ENCODE peak calls at places on chromosomes 3 and 15, in eight cellular contexts. One of them, this sample, is unnamed.

GRCh38 chr15:89329329-89330084 is 5.1 kb downstream of the POLG start:
- DNase-seq in CD8-positive, alpha-beta memory T cell: peak; percentile 36
- DNase-seq in upper lobe of right lung: no peak
- DNase-seq in fibroblast of lung: no peak
- DNase-seq in GM23248: no peak
- DNase-seq in WERI-Rb-1: no peak
- DNase-seq in ovary: no peak
- DNase-seq in colonic mucosa: no peak
- DNase-seq in this sample: no peak

GRCh38 chr3:142853270-142854163 is 35.4 kb downstream of the PCOLCE2 start:
- DNase-seq in CD8-positive, alpha-beta memory T cell: no peak
- DNase-seq in WERI-Rb-1: no peak
- DNase-seq in upper lobe of right lung: no peak
- DNase-seq in colonic mucosa: no peak
- DNase-seq in fibroblast of lung: peak; percentile 81
- DNase-seq in GM23248: peak; percentile 81
- DNase-seq in ovary: no peak
- DNase-seq in this sample: peak; percentile 57

GRCh38 chr3:147412917-147413711 is 3.9 kb downstream of the ZIC1 start:
- DNase-seq in fibroblast of lung: no peak
- DNase-seq in colonic mucosa: no peak
- DNase-seq in GM23248: no peak
- DNase-seq in upper lobe of right lung: no peak
- DNase-seq in ovary: no peak
- DNase-seq in CD8-positive, alpha-beta memory T cell: no peak
- DNase-seq in WERI-Rb-1: no peak
- DNase-seq in this sample: no peak

GRCh38 chr15:74960286-74960685 is 3.7 kb upstream of the RPP25 start:
- DNase-seq in fibroblast of lung: no peak
- DNase-seq in ovary: no peak
- DNase-seq in CD8-positive, alpha-beta memory T cell: no peak
- DNase-seq in upper lobe of right lung: no peak
- DNase-seq in WERI-Rb-1: no peak
- DNase-seq in colonic mucosa: no peak
- DNase-seq in GM23248: no peak
- DNase-seq in this sample: no peak

GRCh38 chr3:197186887-197187588 is 111.4 kb downstream of the DLG1 start:
- DNase-seq in colonic mucosa: no peak
- DNase-seq in upper lobe of right lung: no peak
- DNase-seq in ovary: no peak
- DNase-seq in fibroblast of lung: peak; percentile 42
- DNase-seq in GM23248: peak; percentile 73
- DNase-seq in CD8-positive, alpha-beta memory T cell: peak; percentile 33
- DNase-seq in WERI-Rb-1: no peak
- DNase-seq in this sample: no peak

GRCh38 chr3:25156526-25157075 is 271.5 kb upstream of the RARB start:
- DNase-seq in colonic mucosa: no peak
- DNase-seq in WERI-Rb-1: no peak
- DNase-seq in ovary: no peak
- DNase-seq in CD8-positive, alpha-beta memory T cell: no peak
- DNase-seq in GM23248: peak; percentile 48
- DNase-seq in fibroblast of lung: peak; percentile 92
- DNase-seq in upper lobe of right lung: no peak
- DNase-seq in this sample: peak; percentile 36

GRCh38 chr15:56929389-56929788 is 10.9 kb downstream of the TCF12 start:
- DNase-seq in colonic mucosa: no peak
- DNase-seq in GM23248: peak; percentile 74
- DNase-seq in WERI-Rb-1: no peak
- DNase-seq in CD8-positive, alpha-beta memory T cell: no peak
- DNase-seq in upper lobe of right lung: no peak
- DNase-seq in fibroblast of lung: peak; percentile 72
- DNase-seq in ovary: no peak
- DNase-seq in this sample: no peak

GRCh38 chr15:88080616-88081015 is 175.9 kb downstream of the NTRK3 start:
- DNase-seq in ovary: no peak
- DNase-seq in CD8-positive, alpha-beta memory T cell: no peak
- DNase-seq in WERI-Rb-1: no peak
- DNase-seq in GM23248: no peak
- DNase-seq in upper lobe of right lung: no peak
- DNase-seq in colonic mucosa: no peak
- DNase-seq in fibroblast of lung: no peak
- DNase-seq in this sample: no peak

GRCh38 chr3:104673981-104674380 is 692.7 kb upstream of the ALCAM start:
- DNase-seq in upper lobe of right lung: no peak
- DNase-seq in ovary: no peak
- DNase-seq in colonic mucosa: no peak
- DNase-seq in GM23248: no peak
- DNase-seq in CD8-positive, alpha-beta memory T cell: no peak
- DNase-seq in fibroblast of lung: peak; percentile 23
- DNase-seq in WERI-Rb-1: no peak
- DNase-seq in this sample: no peak

GRCh38 chr15:66716668-66717025 is 14.6 kb downstream of the SMAD6 start:
- DNase-seq in ovary: no peak
- DNase-seq in upper lobe of right lung: no peak
- DNase-seq in colonic mucosa: no peak
- DNase-seq in CD8-positive, alpha-beta memory T cell: no peak
- DNase-seq in fibroblast of lung: no peak
- DNase-seq in GM23248: no peak
- DNase-seq in WERI-Rb-1: no peak
- DNase-seq in this sample: no peak
- H3K36me3 ChIP-seq in ovary: no peaks in the 10 kb centered on the region
- H3K36me3 ChIP-seq in upper lobe of right lung: peaks cover 15% of the 10 kb centered on the region
- H3K36me3 ChIP-seq in colonic mucosa: no peaks in the 10 kb centered on the region
- H3K36me3 ChIP-seq in CD8-positive, alpha-beta memory T cell: no peaks in the 10 kb centered on the region
- H3K36me3 ChIP-seq in fibroblast of lung: peaks cover 5% of the 10 kb centered on the region
- H3K36me3 ChIP-seq in GM23248: peaks cover 5% of the 10 kb centered on the region
- H3K36me3 ChIP-seq in WERI-Rb-1: peaks cover 42% of the 10 kb centered on the region
- H3K36me3 ChIP-seq in this sample: peaks cover 89% of the 10 kb centered on the region

GRCh38 chr3:76369170-76369569 is 583.8 kb upstream of the ZNF717 start:
- DNase-seq in upper lobe of right lung: no peak
- DNase-seq in ovary: no peak
- DNase-seq in GM23248: peak; percentile 76
- DNase-seq in WERI-Rb-1: no peak
- DNase-seq in fibroblast of lung: peak; percentile 25
- DNase-seq in CD8-positive, alpha-beta memory T cell: no peak
- DNase-seq in colonic mucosa: no peak
- DNase-seq in this sample: no peak
- H3K9me3 ChIP-seq in upper lobe of right lung: no peaks in the 10 kb centered on the region
- H3K9me3 ChIP-seq in ovary: no peaks in the 10 kb centered on the region
- H3K9me3 ChIP-seq in GM23248: no peaks in the 10 kb centered on the region
- H3K9me3 ChIP-seq in WERI-Rb-1: no peaks in the 10 kb centered on the region
- H3K9me3 ChIP-seq in fibroblast of lung: no peaks in the 10 kb centered on the region
- H3K9me3 ChIP-seq in CD8-positive, alpha-beta memory T cell: no peaks in the 10 kb centered on the region
- H3K9me3 ChIP-seq in colonic mucosa: no peaks in the 10 kb centered on the region
- H3K9me3 ChIP-seq in this sample: no peaks in the 10 kb centered on the region

GRCh38 chr3:18338827-18339226 is 86.3 kb downstream of the SATB1 start:
- DNase-seq in upper lobe of right lung: no peak
- DNase-seq in ovary: no peak
- DNase-seq in CD8-positive, alpha-beta memory T cell: no peak
- DNase-seq in WERI-Rb-1: no peak
- DNase-seq in fibroblast of lung: no peak
- DNase-seq in GM23248: no peak
- DNase-seq in colonic mucosa: no peak
- DNase-seq in this sample: no peak

GRCh38 chr3:18344306-18345014 is 80.7 kb downstream of the SATB1 start:
- DNase-seq in colonic mucosa: no peak
- DNase-seq in GM23248: no peak
- DNase-seq in CD8-positive, alpha-beta memory T cell: no peak
- DNase-seq in upper lobe of right lung: no peak
- DNase-seq in WERI-Rb-1: no peak
- DNase-seq in ovary: no peak
- DNase-seq in fibroblast of lung: no peak
- DNase-seq in this sample: no peak

GRCh38 chr3:18346097-18346496 is 79.0 kb downstream of the SATB1 start:
- DNase-seq in upper lobe of right lung: no peak
- DNase-seq in GM23248: no peak
- DNase-seq in ovary: no peak
- DNase-seq in colonic mucosa: no peak
- DNase-seq in CD8-positive, alpha-beta memory T cell: no peak
- DNase-seq in WERI-Rb-1: no peak
- DNase-seq in fibroblast of lung: no peak
- DNase-seq in this sample: no peak

GRCh38 chr3:18345015-18345367 is 80.1 kb downstream of the SATB1 start:
- DNase-seq in colonic mucosa: no peak
- DNase-seq in CD8-positive, alpha-beta memory T cell: no peak
- DNase-seq in upper lobe of right lung: no peak
- DNase-seq in ovary: no peak
- DNase-seq in GM23248: no peak
- DNase-seq in WERI-Rb-1: no peak
- DNase-seq in fibroblast of lung: no peak
- DNase-seq in this sample: no peak

GRCh38 chr3:18343809-18344208 is 81.3 kb downstream of the SATB1 start:
- DNase-seq in upper lobe of right lung: no peak
- DNase-seq in GM23248: no peak
- DNase-seq in colonic mucosa: no peak
- DNase-seq in fibroblast of lung: no peak
- DNase-seq in WERI-Rb-1: no peak
- DNase-seq in ovary: no peak
- DNase-seq in CD8-positive, alpha-beta memory T cell: no peak
- DNase-seq in this sample: no peak
- H3K36me3 ChIP-seq in upper lobe of right lung: peaks cover 7% of the 10 kb centered on the region
- H3K36me3 ChIP-seq in GM23248: peaks cover 6% of the 10 kb centered on the region
- H3K36me3 ChIP-seq in colonic mucosa: no peaks in the 10 kb centered on the region
- H3K36me3 ChIP-seq in fibroblast of lung: no peaks in the 10 kb centered on the region
- H3K36me3 ChIP-seq in WERI-Rb-1: no peaks in the 10 kb centered on the region
- H3K36me3 ChIP-seq in ovary: no peaks in the 10 kb centered on the region
- H3K36me3 ChIP-seq in CD8-positive, alpha-beta memory T cell: no peaks in the 10 kb centered on the region
- H3K36me3 ChIP-seq in this sample: no peaks in the 10 kb centered on the region

GRCh38 chr3:127273196-127273595 is 14.7 kb downstream of the PRR20G start:
- DNase-seq in fibroblast of lung: no peak
- DNase-seq in GM23248: no peak
- DNase-seq in CD8-positive, alpha-beta memory T cell: no peak
- DNase-seq in ovary: no peak
- DNase-seq in WERI-Rb-1: no peak
- DNase-seq in upper lobe of right lung: no peak
- DNase-seq in colonic mucosa: no peak
- DNase-seq in this sample: no peak
- H3K9me3 ChIP-seq in fibroblast of lung: no peaks in the 10 kb centered on the region
- H3K9me3 ChIP-seq in GM23248: no peaks in the 10 kb centered on the region
- H3K9me3 ChIP-seq in CD8-positive, alpha-beta memory T cell: no peaks in the 10 kb centered on the region
- H3K9me3 ChIP-seq in ovary: no peaks in the 10 kb centered on the region
- H3K9me3 ChIP-seq in WERI-Rb-1: peaks cover 12% of the 10 kb centered on the region
- H3K9me3 ChIP-seq in upper lobe of right lung: no peaks in the 10 kb centered on the region
- H3K9me3 ChIP-seq in colonic mucosa: no peaks in the 10 kb centered on the region
- H3K9me3 ChIP-seq in this sample: peaks cover 17% of the 10 kb centered on the region

GRCh38 chr3:68779261-68779660 is 153.1 kb downstream of the TAFA4 start:
- DNase-seq in WERI-Rb-1: no peak
- DNase-seq in GM23248: no peak
- DNase-seq in CD8-positive, alpha-beta memory T cell: no peak
- DNase-seq in colonic mucosa: no peak
- DNase-seq in fibroblast of lung: no peak
- DNase-seq in ovary: no peak
- DNase-seq in upper lobe of right lung: no peak
- DNase-seq in this sample: no peak
- H3K36me3 ChIP-seq in WERI-Rb-1: no peaks in the 10 kb centered on the region
- H3K36me3 ChIP-seq in GM23248: no peaks in the 10 kb centered on the region
- H3K36me3 ChIP-seq in CD8-positive, alpha-beta memory T cell: no peaks in the 10 kb centered on the region
- H3K36me3 ChIP-seq in colonic mucosa: no peaks in the 10 kb centered on the region
- H3K36me3 ChIP-seq in fibroblast of lung: no peaks in the 10 kb centered on the region
- H3K36me3 ChIP-seq in ovary: no peaks in the 10 kb centered on the region
- H3K36me3 ChIP-seq in upper lobe of right lung: no peaks in the 10 kb centered on the region
- H3K36me3 ChIP-seq in this sample: no peaks in the 10 kb centered on the region

GRCh38 chr15:95946241-95946640 is 384.3 kb upstream of the NR2F2 start:
- DNase-seq in CD8-positive, alpha-beta memory T cell: no peak
- DNase-seq in ovary: no peak
- DNase-seq in WERI-Rb-1: no peak
- DNase-seq in upper lobe of right lung: no peak
- DNase-seq in fibroblast of lung: no peak
- DNase-seq in colonic mucosa: no peak
- DNase-seq in GM23248: peak; percentile 49
- DNase-seq in this sample: no peak
- H3K9me3 ChIP-seq in CD8-positive, alpha-beta memory T cell: no peaks in the 10 kb centered on the region
- H3K9me3 ChIP-seq in ovary: no peaks in the 10 kb centered on the region
- H3K9me3 ChIP-seq in WERI-Rb-1: peaks cover 3% of the 10 kb centered on the region
- H3K9me3 ChIP-seq in upper lobe of right lung: no peaks in the 10 kb centered on the region
- H3K9me3 ChIP-seq in fibroblast of lung: no peaks in the 10 kb centered on the region
- H3K9me3 ChIP-seq in colonic mucosa: no peaks in the 10 kb centered on the region
- H3K9me3 ChIP-seq in GM23248: no peaks in the 10 kb centered on the region
- H3K9me3 ChIP-seq in this sample: no peaks in the 10 kb centered on the region

GRCh38 chr15:65263313-65263712 is 23.4 kb downstream of the PARP16 start:
- DNase-seq in ovary: no peak
- DNase-seq in colonic mucosa: no peak
- DNase-seq in fibroblast of lung: peak; percentile 52
- DNase-seq in CD8-positive, alpha-beta memory T cell: no peak
- DNase-seq in WERI-Rb-1: peak; percentile 47
- DNase-seq in GM23248: no peak
- DNase-seq in upper lobe of right lung: no peak
- DNase-seq in this sample: no peak

GRCh38 chr15:65266469-65266868 is 20.2 kb downstream of the PARP16 start:
- DNase-seq in colonic mucosa: peak; percentile 40
- DNase-seq in GM23248: no peak
- DNase-seq in fibroblast of lung: no peak
- DNase-seq in upper lobe of right lung: no peak
- DNase-seq in WERI-Rb-1: no peak
- DNase-seq in ovary: no peak
- DNase-seq in CD8-positive, alpha-beta memory T cell: no peak
- DNase-seq in this sample: no peak

GRCh38 chr15:65268411-65268810 is 18.3 kb downstream of the PARP16 start:
- DNase-seq in ovary: no peak
- DNase-seq in GM23248: no peak
- DNase-seq in fibroblast of lung: no peak
- DNase-seq in colonic mucosa: no peak
- DNase-seq in WERI-Rb-1: no peak
- DNase-seq in upper lobe of right lung: no peak
- DNase-seq in CD8-positive, alpha-beta memory T cell: no peak
- DNase-seq in this sample: no peak

GRCh38 chr15:65259367-65259781 is 27.3 kb downstream of the PARP16 start:
- DNase-seq in GM23248: peak; percentile 44
- DNase-seq in fibroblast of lung: no peak
- DNase-seq in colonic mucosa: no peak
- DNase-seq in ovary: peak; percentile 61
- DNase-seq in CD8-positive, alpha-beta memory T cell: no peak
- DNase-seq in WERI-Rb-1: no peak
- DNase-seq in upper lobe of right lung: no peak
- DNase-seq in this sample: no peak

GRCh38 chr15:65264877-65265430 is 21.7 kb downstream of the PARP16 start:
- DNase-seq in WERI-Rb-1: no peak
- DNase-seq in ovary: no peak
- DNase-seq in colonic mucosa: no peak
- DNase-seq in upper lobe of right lung: no peak
- DNase-seq in fibroblast of lung: no peak
- DNase-seq in CD8-positive, alpha-beta memory T cell: no peak
- DNase-seq in GM23248: no peak
- DNase-seq in this sample: no peak
- H3K36me3 ChIP-seq in WERI-Rb-1: peaks cover 50% of the 10 kb centered on the region
- H3K36me3 ChIP-seq in ovary: no peaks in the 10 kb centered on the region
- H3K36me3 ChIP-seq in colonic mucosa: peaks cover 7% of the 10 kb centered on the region
- H3K36me3 ChIP-seq in upper lobe of right lung: peaks cover 37% of the 10 kb centered on the region
- H3K36me3 ChIP-seq in fibroblast of lung: no peaks in the 10 kb centered on the region
- H3K36me3 ChIP-seq in CD8-positive, alpha-beta memory T cell: peaks cover 27% of the 10 kb centered on the region
- H3K36me3 ChIP-seq in GM23248: no peaks in the 10 kb centered on the region
- H3K36me3 ChIP-seq in this sample: peaks cover 10% of the 10 kb centered on the region

DNA sequence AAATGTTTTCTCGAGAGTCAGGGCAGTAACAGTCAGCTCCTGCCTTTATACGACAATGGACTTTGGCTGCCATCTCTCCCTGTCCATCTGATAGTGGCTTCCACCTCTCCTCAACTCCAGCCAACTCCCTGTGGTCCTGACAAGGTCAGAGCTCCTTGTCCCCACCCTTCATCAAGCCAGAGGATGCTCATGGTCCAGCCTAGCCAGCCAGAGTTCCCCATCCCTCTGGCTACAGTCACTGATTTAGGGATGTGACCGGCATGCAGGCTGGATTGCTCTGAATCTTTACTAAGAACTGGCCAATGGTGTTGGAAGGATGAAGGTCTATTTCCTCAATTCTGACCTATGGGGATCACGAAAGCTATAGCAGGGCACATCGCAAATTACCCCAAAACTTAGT is 156.1 kb downstream of the OR4M2 start:
- DNase-seq in CD8-positive, alpha-beta memory T cell: no peak
- DNase-seq in ovary: no peak
- DNase-seq in colonic mucosa: no peak
- DNase-seq in fibroblast of lung: no peak
- DNase-seq in GM23248: no peak
- DNase-seq in upper lobe of right lung: no peak
- DNase-seq in WERI-Rb-1: no peak
- DNase-seq in this sample: no peak
- H3K9me3 ChIP-seq in CD8-positive, alpha-beta memory T cell: no peaks in the 10 kb centered on the region
- H3K9me3 ChIP-seq in ovary: no peaks in the 10 kb centered on the region
- H3K9me3 ChIP-seq in colonic mucosa: no peaks in the 10 kb centered on the region
- H3K9me3 ChIP-seq in fibroblast of lung: peaks cover 3% of the 10 kb centered on the region
- H3K9me3 ChIP-seq in GM23248: peaks cover 5% of the 10 kb centered on the region
- H3K9me3 ChIP-seq in upper lobe of right lung: no peaks in the 10 kb centered on the region
- H3K9me3 ChIP-seq in WERI-Rb-1: no peaks in the 10 kb centered on the region
- H3K9me3 ChIP-seq in this sample: no peaks in the 10 kb centered on the region